ENCODE peak calls at places on chromosome 16, in five cellular contexts. X is B cell, F is lung, T is H1, Z is coronary artery. B is an unnamed sample.

GRCh38 chr16:60151987-60152386 is 1417.9 kb upstream of the GOT2 start:
- DNase-seq in X (no peak), F (no peak), T (no peak), Z (no peak), B (no peak)

GRCh38 chr16:397736-398332 is 835 bp downstream of the NME4 start:
- DNase-seq in X (peak), F (no peak), T (peak), Z (peak), B (no peak)

GRCh38 chr16:57956270-57956808 is 14.6 kb downstream of the CNGB1 start:
- DNase-seq in X (no peak), F (no peak), T (no peak), Z (no peak), B (no peak)

GRCh38 chr16:87457724-87458423 is 35.0 kb downstream of the ZCCHC14 start:
- DNase-seq in X (no peak), F (no peak), T (no peak), Z (no peak), B (no peak)

GRCh38 chr16:5428932-5429331 is 331.3 kb upstream of the EEF2KMT start:
- DNase-seq in X (no peak), F (no peak), T (peak), Z (no peak), B (no peak)

GRCh38 chr16:53872248-53873221 is 168.6 kb downstream of the FTO start:
- DNase-seq in X (no peak), F (no peak), T (no peak), Z (no peak), B (no peak)

GRCh38 chr16:84115919-84116719 is 623 bp downstream of the MBTPS1 start:
- DNase-seq in X (no peak), F (peak), T (no peak), Z (no peak), B (no peak)

GRCh38 chr16:67474551-67474950 is 6.4 kb downstream of the ATP6V0D1 start:
- DNase-seq in X (no peak), F (no peak), T (no peak), Z (no peak), B (no peak)

GRCh38 chr16:82439678-82440293 is 187.0 kb upstream of the CDH13 start:
- DNase-seq in X (no peak), F (peak), T (peak), Z (no peak), B (no peak)

GRCh38 chr16:967077-967541 is 3.7 kb downstream of the LMF1 start:
- DNase-seq in X (no peak), F (no peak), T (no peak), Z (no peak), B (no peak)

GRCh38 chr16:57941016-57941656 is 29.8 kb downstream of the CNGB1 start:
- DNase-seq in X (no peak), F (peak), T (no peak), Z (no peak), B (no peak)

GRCh38 chr16:65154321-65154720 is 32.5 kb upstream of the CDH11 start:
- DNase-seq in X (no peak), F (no peak), T (no peak), Z (no peak), B (no peak)

GRCh38 chr16:83744521-83744981 is 63.2 kb upstream of the HSBP1 start:
- DNase-seq in X (peak), F (peak), T (no peak), Z (no peak), B (no peak)

GRCh38 chr16:11759163-11759834 is 16.6 kb upstream of the TXNDC11 start:
- DNase-seq in X (no peak), F (no peak), T (no peak), Z (no peak), B (no peak)

GRCh38 chr16:52498640-52499039 is 48.3 kb downstream of the TOX3 start:
- DNase-seq in X (no peak), F (no peak), T (no peak), Z (no peak), B (no peak)

GRCh38 chr16:58440094-58440493 is 47.8 kb downstream of the GINS3 start:
- DNase-seq in X (no peak), F (no peak), T (no peak), Z (no peak), B (no peak)

GRCh38 chr16:52436646-52437645 is 110.0 kb downstream of the TOX3 start:
- DNase-seq in X (no peak), F (no peak), T (no peak), Z (no peak), B (no peak)

GRCh38 chr16:34743115-34743514 is 1283.7 kb downstream of the TP53TG3F start:
- DNase-seq in X (no peak), F (no peak), T (no peak), Z (no peak), B (no peak)

GRCh38 chr16:727291-727977 is 528 bp downstream of the HAGHL start:
- DNase-seq in X (peak), F (no peak), T (no peak), Z (no peak), B (peak)

GRCh38 chr16:3829631-3830536 is 50.6 kb downstream of the CREBBP start:
- DNase-seq in X (no peak), F (no peak), T (no peak), Z (no peak), B (no peak)

GRCh38 chr16:79891458-79891857 is 290.9 kb upstream of the MAF start:
- DNase-seq in X (no peak), F (no peak), T (no peak), Z (no peak), B (no peak)

GRCh38 chr16:2768403-2769089 is 8.5 kb downstream of the ELOB start:
- DNase-seq in X (no peak), F (no peak), T (no peak), Z (no peak), B (no peak)

GRCh38 chr16:87076950-87077749 is 240.0 kb downstream of the C16orf95 start:
- DNase-seq in X (peak), F (peak), T (peak), Z (no peak), B (peak)

GRCh38 chr16:27724491-27724878 is 174.5 kb downstream of the KATNIP start:
- DNase-seq in X (no peak), F (no peak), T (no peak), Z (no peak), B (no peak)
- TF ChIP-seq CTCF in X (no peak), F (no peak), T (no peak), Z (no peak), B (no peak)

GRCh38 chr16:13835357-13835756 is 84.6 kb upstream of the ERCC4 start:
- DNase-seq in X (no peak), F (no peak), T (no peak), Z (no peak), B (no peak)

GRCh38 chr16:13835935-13836334 is 84.0 kb upstream of the ERCC4 start:
- DNase-seq in X (no peak), F (no peak), T (no peak), Z (no peak), B (no peak)

GRCh38 chr16:13845232-13845631 is 74.7 kb upstream of the ERCC4 start:
- DNase-seq in X (no peak), F (no peak), T (no peak), Z (no peak), B (no peak)

DNA sequence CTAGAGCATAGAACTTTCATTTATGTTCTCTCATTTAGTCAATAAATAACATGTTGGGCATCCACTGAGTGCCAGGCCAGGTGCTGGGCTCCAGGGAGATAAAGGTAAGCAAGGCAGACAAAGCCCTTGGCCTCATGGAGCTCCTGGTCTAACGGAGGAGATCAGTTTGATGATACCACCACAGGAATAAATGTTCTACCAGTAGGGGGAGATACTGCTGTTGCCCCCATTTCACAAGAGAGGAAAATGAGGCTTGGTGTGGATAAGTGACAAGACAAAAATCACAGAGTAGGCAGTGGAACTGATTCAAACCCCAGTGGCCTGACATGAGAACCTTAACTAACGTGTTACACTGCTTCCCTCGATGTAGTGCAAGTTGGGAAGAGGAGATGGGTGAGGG is 80.4 kb upstream of the ERCC4 start:
- DNase-seq in X (no peak), F (no peak), T (no peak), Z (no peak), B (no peak)
- TF ChIP-seq CTCF in X (no peak), F (no peak), T (peak), Z (no peak), B (no peak)

GRCh38 chr16:27225536-27226360 is 22.4 kb downstream of the KDM8 start:
- DNase-seq in X (no peak), F (no peak), T (no peak), Z (no peak), B (no peak)
- TF ChIP-seq CTCF in X (no peak), F (no peak), T (no peak), Z (no peak), B (no peak)

GRCh38 chr16:49766280-49766679 is 89.6 kb downstream of the ZNF423 start:
- DNase-seq in X (no peak), F (no peak), T (no peak), Z (no peak), B (no peak)
- TF ChIP-seq CTCF in X (no peak), F (no peak), T (no peak), Z (no peak), B (no peak)

DNA sequence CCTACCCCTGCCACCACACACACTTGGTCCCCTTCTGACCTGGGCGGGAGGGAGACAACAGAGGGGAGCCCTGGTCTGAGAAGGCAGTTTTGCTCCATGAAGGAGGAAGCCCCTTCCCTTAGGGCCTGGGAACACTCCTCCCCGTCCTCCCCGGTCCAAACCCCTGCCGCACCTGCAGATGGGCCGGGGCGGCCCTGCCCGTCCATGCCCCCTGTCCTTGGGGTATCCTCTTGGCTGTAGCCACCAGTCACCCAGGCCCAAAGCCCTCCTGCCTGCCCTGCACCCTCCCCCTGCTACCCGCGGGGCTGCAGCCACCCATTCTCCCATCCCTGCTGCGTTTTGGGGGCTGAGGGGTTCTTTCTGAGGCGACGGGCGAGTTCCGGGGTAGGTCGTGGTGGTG is 33.9 kb downstream of the GSE1 start:
- DNase-seq in X (no peak), F (no peak), T (no peak), Z (no peak), B (no peak)
- TF ChIP-seq CTCF in X (no peak), F (no peak), T (no peak), Z (no peak), B (no peak)

DNA sequence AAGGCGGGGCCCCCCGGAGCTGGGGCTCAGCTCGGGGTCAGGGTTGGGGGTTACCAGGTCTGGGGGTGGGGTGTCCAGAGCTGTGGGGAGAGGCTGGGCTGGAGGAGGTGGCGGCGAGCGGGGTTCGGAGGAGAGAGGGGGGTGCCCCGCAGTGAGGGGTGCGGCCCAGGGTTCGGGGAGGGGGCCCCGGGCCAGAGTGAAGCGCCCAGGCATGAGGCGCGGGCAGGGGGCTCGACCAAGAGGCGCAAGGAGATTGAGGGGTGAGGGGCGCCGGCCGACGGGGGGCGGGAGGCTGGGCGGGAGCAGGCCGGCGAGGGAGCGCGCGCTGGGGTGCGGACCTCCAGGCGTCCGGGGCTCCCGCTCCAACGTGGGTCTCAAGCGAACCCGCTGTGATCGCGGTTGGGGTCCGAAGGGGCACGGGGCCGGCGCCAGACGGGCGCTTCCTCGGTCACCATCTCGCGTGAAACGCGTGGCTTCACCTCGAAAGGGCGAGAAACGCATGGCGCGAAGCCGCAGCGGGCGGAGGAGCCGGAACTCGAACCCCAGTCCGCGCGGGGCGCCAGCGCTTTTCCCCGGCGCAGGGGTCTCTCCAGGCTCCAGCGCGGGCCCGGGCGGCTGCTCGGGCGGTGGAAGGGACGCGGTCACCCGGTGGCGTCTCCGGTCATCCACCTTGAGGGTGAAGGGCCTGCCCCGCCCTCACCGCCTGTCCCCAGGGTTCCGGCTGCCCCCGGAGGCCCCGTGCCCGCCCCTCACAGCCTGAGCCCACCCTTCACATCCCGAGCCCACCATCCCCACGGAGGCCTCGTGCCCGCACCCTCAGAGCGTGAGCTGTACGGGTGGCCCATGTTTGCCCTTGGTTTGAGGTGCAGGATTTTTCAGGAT is 856 bp downstream of the CPNE7 start:
- DNase-seq in X (no peak), F (no peak), T (peak), Z (no peak), B (no peak)
- TF ChIP-seq CTCF in X (no peak), F (no peak), T (no peak), Z (no peak), B (no peak)

DNA sequence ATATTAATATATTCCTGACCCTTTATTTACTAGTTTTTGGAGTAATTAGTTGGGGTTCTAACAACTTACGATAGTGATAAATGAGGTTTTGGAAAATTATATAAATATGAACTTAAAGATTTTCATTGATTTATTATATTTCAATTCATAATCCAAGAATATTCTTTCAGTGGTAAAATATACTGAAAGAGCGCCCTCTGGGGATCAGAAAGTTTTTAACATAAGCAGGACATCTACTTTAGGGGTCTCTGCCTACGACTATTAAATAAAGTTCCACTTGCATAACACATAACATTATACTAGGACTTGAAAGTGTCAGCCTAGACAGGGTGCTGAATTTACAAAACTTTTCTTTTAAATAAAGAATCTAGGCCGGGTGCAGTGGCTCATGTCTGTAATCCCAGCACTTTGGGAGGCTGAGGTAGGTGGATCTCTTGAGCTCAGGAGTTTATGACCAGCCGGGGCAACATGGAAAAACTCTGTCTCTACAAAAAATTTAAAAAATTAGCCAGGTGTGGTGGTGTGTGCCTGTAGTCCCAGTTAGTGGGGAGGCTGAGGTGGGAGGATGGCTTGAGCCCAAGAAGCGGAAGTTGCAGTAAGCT is 15.6 kb downstream of the RFWD3 start:
- DNase-seq in X (peak), F (no peak), T (no peak), Z (no peak), B (no peak)
- TF ChIP-seq CTCF in X (peak), F (no peak), T (peak), Z (no peak), B (peak)

DNA sequence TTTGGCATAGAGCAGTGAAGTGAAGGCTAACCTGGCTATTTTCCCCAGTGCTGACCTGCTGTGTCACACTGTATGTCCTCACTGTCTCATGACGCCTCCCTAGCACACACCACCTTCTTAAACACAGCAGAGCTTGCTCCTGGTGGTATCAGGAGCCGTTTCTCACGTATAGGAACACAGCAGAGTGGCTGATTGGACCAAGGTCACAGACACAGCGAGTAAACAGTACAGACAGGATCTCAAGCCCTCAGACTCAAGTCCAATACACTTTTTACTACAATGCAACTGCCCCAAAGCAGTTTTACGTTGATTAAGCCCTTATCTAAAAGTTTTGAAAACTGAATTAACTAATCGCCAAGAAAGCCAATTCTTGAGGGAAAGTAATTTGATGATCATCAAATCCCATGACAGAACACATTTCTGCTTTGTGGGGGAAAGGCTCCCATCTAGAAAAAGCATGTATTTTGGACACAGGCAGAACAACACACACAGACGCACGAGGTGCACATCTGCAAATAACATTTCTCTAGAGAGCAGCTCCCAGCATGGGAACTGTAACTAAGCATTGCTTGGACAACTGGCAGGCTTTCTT is 15.2 kb downstream of the ARHGAP17 start:
- DNase-seq in X (no peak), F (no peak), T (no peak), Z (peak), B (no peak)
- TF ChIP-seq CTCF in X (no peak), F (no peak), T (no peak), Z (no peak), B (no peak)

GRCh38 chr16:19014456-19014855 is 30.7 kb downstream of the TMC7 start:
- DNase-seq in X (no peak), F (peak), T (no peak), Z (no peak), B (no peak)
- TF ChIP-seq CTCF in X (no peak), F (no peak), T (peak), Z (no peak), B (no peak)

B was measured in natural killer cell.